ENCODE peak calls at places on chromosomes 13 and 19, in nine cellular contexts. One of them, this sample, is unnamed.

GRCh38 chr13:51912511-51913225 is 50.9 kb downstream of the CCDC70 start:
- DNase-seq in pancreas: no peak
- DNase-seq in brain microvascular endothelial cell: no peak
- DNase-seq in ovary: no peak
- DNase-seq in AG04450: no peak
- DNase-seq in GM23248: no peak
- DNase-seq in heart right ventricle: no peak
- DNase-seq in upper lobe of right lung: no peak
- DNase-seq in fibroblast of lung: no peak
- DNase-seq in this sample: no peak

GRCh38 chr13:99339736-99340392 is 32.7 kb upstream of the GPR183 start:
- DNase-seq in pancreas: no peak
- DNase-seq in brain microvascular endothelial cell: no peak
- DNase-seq in ovary: no peak
- DNase-seq in AG04450: no peak
- DNase-seq in GM23248: peak
- DNase-seq in heart right ventricle: no peak
- DNase-seq in upper lobe of right lung: no peak
- DNase-seq in fibroblast of lung: peak
- DNase-seq in this sample: no peak

GRCh38 chr19:14198384-14199376 is 7.3 kb downstream of the ADGRL1 start:
- DNase-seq in pancreas: no peak
- DNase-seq in brain microvascular endothelial cell: no peak
- DNase-seq in ovary: no peak
- DNase-seq in AG04450: no peak
- DNase-seq in GM23248: no peak
- DNase-seq in heart right ventricle: no peak
- DNase-seq in upper lobe of right lung: no peak
- DNase-seq in fibroblast of lung: peak
- DNase-seq in this sample: no peak

GRCh38 chr19:4559569-4559968 is at the start of gene SEMA6B:
- DNase-seq in pancreas: no peak
- DNase-seq in brain microvascular endothelial cell: peak
- DNase-seq in ovary: no peak
- DNase-seq in AG04450: no peak
- DNase-seq in GM23248: no peak
- DNase-seq in heart right ventricle: peak
- DNase-seq in upper lobe of right lung: no peak
- DNase-seq in fibroblast of lung: no peak
- DNase-seq in this sample: no peak

GRCh38 chr19:588758-589692 is 656 bp upstream of the HCN2 start:
- DNase-seq in pancreas: no peak
- DNase-seq in brain microvascular endothelial cell: no peak
- DNase-seq in ovary: no peak
- DNase-seq in AG04450: no peak
- DNase-seq in GM23248: peak
- DNase-seq in heart right ventricle: no peak
- DNase-seq in upper lobe of right lung: no peak
- DNase-seq in fibroblast of lung: no peak
- DNase-seq in this sample: no peak

GRCh38 chr19:4504874-4505569 is 13.3 kb downstream of the PLIN4 start:
- DNase-seq in pancreas: no peak
- DNase-seq in brain microvascular endothelial cell: no peak
- DNase-seq in ovary: no peak
- DNase-seq in AG04450: no peak
- DNase-seq in GM23248: no peak
- DNase-seq in heart right ventricle: no peak
- DNase-seq in upper lobe of right lung: no peak
- DNase-seq in fibroblast of lung: no peak
- DNase-seq in this sample: no peak

GRCh38 chr19:3801412-3802096 is 15.4 kb upstream of the MATK start:
- DNase-seq in pancreas: no peak
- DNase-seq in brain microvascular endothelial cell: peak
- DNase-seq in ovary: no peak
- DNase-seq in AG04450: no peak
- DNase-seq in GM23248: peak
- DNase-seq in heart right ventricle: peak
- DNase-seq in upper lobe of right lung: no peak
- DNase-seq in fibroblast of lung: no peak
- DNase-seq in this sample: no peak

GRCh38 chr19:2507109-2507508 is 31.2 kb downstream of the GADD45B start:
- DNase-seq in pancreas: peak
- DNase-seq in brain microvascular endothelial cell: peak
- DNase-seq in ovary: no peak
- DNase-seq in AG04450: no peak
- DNase-seq in GM23248: peak
- DNase-seq in heart right ventricle: no peak
- DNase-seq in upper lobe of right lung: no peak
- DNase-seq in fibroblast of lung: peak
- DNase-seq in this sample: peak

GRCh38 chr19:10756791-10757190 is 38.9 kb downstream of the DNM2 start:
- DNase-seq in pancreas: no peak
- DNase-seq in brain microvascular endothelial cell: no peak
- DNase-seq in ovary: no peak
- DNase-seq in AG04450: no peak
- DNase-seq in GM23248: no peak
- DNase-seq in heart right ventricle: no peak
- DNase-seq in upper lobe of right lung: no peak
- DNase-seq in fibroblast of lung: no peak
- DNase-seq in this sample: no peak

GRCh38 chr19:49746206-49746958 is 16.7 kb downstream of the TSKS start:
- DNase-seq in pancreas: peak
- DNase-seq in brain microvascular endothelial cell: no peak
- DNase-seq in ovary: peak
- DNase-seq in AG04450: no peak
- DNase-seq in GM23248: peak
- DNase-seq in heart right ventricle: no peak
- DNase-seq in upper lobe of right lung: peak
- DNase-seq in fibroblast of lung: peak
- DNase-seq in this sample: no peak

GRCh38 chr13:37413161-37413560 is 185.4 kb downstream of the POSTN start:
- DNase-seq in pancreas: no peak
- DNase-seq in brain microvascular endothelial cell: no peak
- DNase-seq in ovary: no peak
- DNase-seq in AG04450: no peak
- DNase-seq in GM23248: no peak
- DNase-seq in heart right ventricle: no peak
- DNase-seq in upper lobe of right lung: no peak
- DNase-seq in fibroblast of lung: no peak
- DNase-seq in this sample: no peak

GRCh38 chr13:94967183-94968039 is 255.1 kb upstream of the SOX21 start:
- DNase-seq in pancreas: peak
- DNase-seq in brain microvascular endothelial cell: no peak
- DNase-seq in ovary: peak
- DNase-seq in AG04450: no peak
- DNase-seq in GM23248: peak
- DNase-seq in heart right ventricle: no peak
- DNase-seq in upper lobe of right lung: no peak
- DNase-seq in fibroblast of lung: peak
- DNase-seq in this sample: no peak

GRCh38 chr13:37369618-37370017 is 228.9 kb downstream of the POSTN start:
- DNase-seq in pancreas: no peak
- DNase-seq in brain microvascular endothelial cell: peak
- DNase-seq in ovary: no peak
- DNase-seq in AG04450: peak
- DNase-seq in GM23248: peak
- DNase-seq in heart right ventricle: no peak
- DNase-seq in upper lobe of right lung: no peak
- DNase-seq in fibroblast of lung: peak
- DNase-seq in this sample: no peak

GRCh38 chr13:109881961-109882558 is 95.7 kb upstream of the IRS2 start:
- DNase-seq in pancreas: no peak
- DNase-seq in brain microvascular endothelial cell: no peak
- DNase-seq in ovary: no peak
- DNase-seq in AG04450: no peak
- DNase-seq in GM23248: no peak
- DNase-seq in heart right ventricle: no peak
- DNase-seq in upper lobe of right lung: no peak
- DNase-seq in fibroblast of lung: no peak
- DNase-seq in this sample: no peak

GRCh38 chr13:111247552-111247951 is 72.9 kb upstream of the TEX29 start:
- DNase-seq in pancreas: peak
- DNase-seq in brain microvascular endothelial cell: no peak
- DNase-seq in ovary: no peak
- DNase-seq in AG04450: no peak
- DNase-seq in GM23248: no peak
- DNase-seq in heart right ventricle: peak
- DNase-seq in upper lobe of right lung: no peak
- DNase-seq in fibroblast of lung: peak
- DNase-seq in this sample: no peak
- H3K27ac ChIP-seq in pancreas: no peak
- H3K27ac ChIP-seq in brain microvascular endothelial cell: no peak
- H3K27ac ChIP-seq in ovary: no peak
- H3K27ac ChIP-seq in AG04450: no peak
- H3K27ac ChIP-seq in GM23248: no peak
- H3K27ac ChIP-seq in heart right ventricle: peak
- H3K27ac ChIP-seq in upper lobe of right lung: no peak
- H3K27ac ChIP-seq in fibroblast of lung: no peak
- H3K27ac ChIP-seq in this sample: no peak

GRCh38 chr19:5773276-5773675 is 11.3 kb downstream of the PRR22 start:
- DNase-seq in pancreas: no peak
- DNase-seq in brain microvascular endothelial cell: no peak
- DNase-seq in ovary: no peak
- DNase-seq in AG04450: no peak
- DNase-seq in GM23248: no peak
- DNase-seq in heart right ventricle: no peak
- DNase-seq in upper lobe of right lung: no peak
- DNase-seq in fibroblast of lung: no peak
- DNase-seq in this sample: no peak
- H3K27ac ChIP-seq in pancreas: no peak
- H3K27ac ChIP-seq in brain microvascular endothelial cell: no peak
- H3K27ac ChIP-seq in ovary: no peak
- H3K27ac ChIP-seq in AG04450: no peak
- H3K27ac ChIP-seq in GM23248: peak
- H3K27ac ChIP-seq in heart right ventricle: no peak
- H3K27ac ChIP-seq in upper lobe of right lung: no peak
- H3K27ac ChIP-seq in fibroblast of lung: no peak
- H3K27ac ChIP-seq in this sample: peak

GRCh38 chr19:54873990-54874389 is at the start of gene FCAR:
- DNase-seq in pancreas: no peak
- DNase-seq in brain microvascular endothelial cell: no peak
- DNase-seq in ovary: no peak
- DNase-seq in AG04450: no peak
- DNase-seq in GM23248: no peak
- DNase-seq in heart right ventricle: no peak
- DNase-seq in upper lobe of right lung: no peak
- DNase-seq in fibroblast of lung: no peak
- DNase-seq in this sample: no peak
- H3K27ac ChIP-seq in pancreas: no peak
- H3K27ac ChIP-seq in brain microvascular endothelial cell: no peak
- H3K27ac ChIP-seq in ovary: no peak
- H3K27ac ChIP-seq in AG04450: no peak
- H3K27ac ChIP-seq in GM23248: no peak
- H3K27ac ChIP-seq in heart right ventricle: no peak
- H3K27ac ChIP-seq in upper lobe of right lung: no peak
- H3K27ac ChIP-seq in fibroblast of lung: no peak
- H3K27ac ChIP-seq in this sample: no peak

GRCh38 chr13:48475230-48475629 is 57.6 kb downstream of the RCBTB2 start:
- DNase-seq in pancreas: no peak
- DNase-seq in brain microvascular endothelial cell: no peak
- DNase-seq in ovary: no peak
- DNase-seq in AG04450: no peak
- DNase-seq in GM23248: no peak
- DNase-seq in heart right ventricle: no peak
- DNase-seq in upper lobe of right lung: no peak
- DNase-seq in fibroblast of lung: no peak
- DNase-seq in this sample: no peak

GRCh38 chr13:48478401-48478800 is 54.5 kb downstream of the RCBTB2 start:
- DNase-seq in pancreas: no peak
- DNase-seq in brain microvascular endothelial cell: no peak
- DNase-seq in ovary: no peak
- DNase-seq in AG04450: no peak
- DNase-seq in GM23248: peak
- DNase-seq in heart right ventricle: no peak
- DNase-seq in upper lobe of right lung: no peak
- DNase-seq in fibroblast of lung: peak
- DNase-seq in this sample: no peak

GRCh38 chr13:48476215-48476614 is 56.7 kb downstream of the RCBTB2 start:
- DNase-seq in pancreas: no peak
- DNase-seq in brain microvascular endothelial cell: no peak
- DNase-seq in ovary: no peak
- DNase-seq in AG04450: no peak
- DNase-seq in GM23248: no peak
- DNase-seq in heart right ventricle: no peak
- DNase-seq in upper lobe of right lung: no peak
- DNase-seq in fibroblast of lung: no peak
- DNase-seq in this sample: no peak

GRCh38 chr13:48477191-48477855 is 55.6 kb downstream of the RCBTB2 start:
- DNase-seq in pancreas: no peak
- DNase-seq in brain microvascular endothelial cell: no peak
- DNase-seq in ovary: no peak
- DNase-seq in AG04450: no peak
- DNase-seq in GM23248: no peak
- DNase-seq in heart right ventricle: no peak
- DNase-seq in upper lobe of right lung: no peak
- DNase-seq in fibroblast of lung: no peak
- DNase-seq in this sample: no peak

GRCh38 chr13:48476674-48477073 is 56.2 kb downstream of the RCBTB2 start:
- DNase-seq in pancreas: no peak
- DNase-seq in brain microvascular endothelial cell: no peak
- DNase-seq in ovary: no peak
- DNase-seq in AG04450: no peak
- DNase-seq in GM23248: no peak
- DNase-seq in heart right ventricle: no peak
- DNase-seq in upper lobe of right lung: no peak
- DNase-seq in fibroblast of lung: no peak
- DNase-seq in this sample: no peak
- H3K27ac ChIP-seq in pancreas: no peak
- H3K27ac ChIP-seq in brain microvascular endothelial cell: no peak
- H3K27ac ChIP-seq in ovary: no peak
- H3K27ac ChIP-seq in AG04450: no peak
- H3K27ac ChIP-seq in GM23248: no peak
- H3K27ac ChIP-seq in heart right ventricle: peak
- H3K27ac ChIP-seq in upper lobe of right lung: no peak
- H3K27ac ChIP-seq in fibroblast of lung: no peak
- H3K27ac ChIP-seq in this sample: no peak

GRCh38 chr13:30376426-30377311 is 45.6 kb upstream of the UBE2L5 start:
- DNase-seq in pancreas: no peak
- DNase-seq in brain microvascular endothelial cell: no peak
- DNase-seq in ovary: no peak
- DNase-seq in AG04450: no peak
- DNase-seq in GM23248: no peak
- DNase-seq in heart right ventricle: no peak
- DNase-seq in upper lobe of right lung: no peak
- DNase-seq in fibroblast of lung: no peak
- DNase-seq in this sample: no peak
- H3K27ac ChIP-seq in pancreas: no peak
- H3K27ac ChIP-seq in brain microvascular endothelial cell: no peak
- H3K27ac ChIP-seq in ovary: no peak
- H3K27ac ChIP-seq in AG04450: no peak
- H3K27ac ChIP-seq in GM23248: no peak
- H3K27ac ChIP-seq in heart right ventricle: no peak
- H3K27ac ChIP-seq in upper lobe of right lung: peak
- H3K27ac ChIP-seq in fibroblast of lung: no peak
- H3K27ac ChIP-seq in this sample: no peak